ENCODE peak calls at places on chromosomes 2 and 18, in four cellular contexts. One of them, this sample, is unnamed.

GRCh38 chr2:202098336-202098735 is 25.3 kb downstream of the KIAA2012 start:
- DNase-seq in GM13977: no peak
- DNase-seq in lower lobe of right lung: no peak
- DNase-seq in prostate gland: no peak
- DNase-seq in this sample: no peak

GRCh38 chr2:153710128-153710527 is 161.6 kb upstream of the GALNT13 start:
- DNase-seq in lower lobe of right lung: no peak
- DNase-seq in prostate gland: no peak
- DNase-seq in GM13977: no peak
- DNase-seq in this sample: no peak

GRCh38 chr2:58913082-58913726 is 672.1 kb upstream of the FANCL start:
- DNase-seq in lower lobe of right lung: no peak
- DNase-seq in GM13977: no peak
- DNase-seq in prostate gland: no peak
- DNase-seq in this sample: no peak

GRCh38 chr2:60503923-60504514 is 49.4 kb downstream of the BCL11A start:
- DNase-seq in lower lobe of right lung: no peak
- DNase-seq in GM13977: no peak
- DNase-seq in prostate gland: no peak
- DNase-seq in this sample: no peak

GRCh38 chr2:118177318-118177717 is 89.0 kb downstream of the INSIG2 start:
- DNase-seq in prostate gland: no peak
- DNase-seq in lower lobe of right lung: no peak
- DNase-seq in GM13977: no peak
- DNase-seq in this sample: peak

GRCh38 chr2:216083464-216084279 is 2.0 kb downstream of the TMEM169 start:
- DNase-seq in prostate gland: no peak
- DNase-seq in GM13977: no peak
- DNase-seq in lower lobe of right lung: no peak
- DNase-seq in this sample: peak

GRCh38 chr2:60550151-60550983 is 3.1 kb downstream of the BCL11A start:
- DNase-seq in GM13977: peak
- DNase-seq in prostate gland: peak
- DNase-seq in lower lobe of right lung: peak
- DNase-seq in this sample: peak

GRCh38 chr2:161843936-161844335 is 219.7 kb downstream of the SLC4A10 start:
- DNase-seq in GM13977: no peak
- DNase-seq in lower lobe of right lung: no peak
- DNase-seq in prostate gland: no peak
- DNase-seq in this sample: no peak

GRCh38 chr2:38940746-38941145 is 51.1 kb downstream of the ARHGEF33 start:
- DNase-seq in lower lobe of right lung: no peak
- DNase-seq in prostate gland: no peak
- DNase-seq in GM13977: no peak
- DNase-seq in this sample: no peak

GRCh38 chr18:35938158-35938557 is 34.3 kb upstream of the RMP24 start:
- DNase-seq in lower lobe of right lung: no peak
- DNase-seq in GM13977: no peak
- DNase-seq in prostate gland: no peak
- DNase-seq in this sample: no peak

GRCh38 chr2:64354857-64355680 is 98.9 kb upstream of the LGALSL start:
- DNase-seq in prostate gland: no peak
- DNase-seq in GM13977: no peak
- DNase-seq in lower lobe of right lung: no peak
- DNase-seq in this sample: no peak

GRCh38 chr2:175585531-175585930 is 404.0 kb upstream of the ATP5MC3 start:
- DNase-seq in lower lobe of right lung: no peak
- DNase-seq in GM13977: no peak
- DNase-seq in prostate gland: no peak
- DNase-seq in this sample: no peak

GRCh38 chr2:178777577-178777976 is 29.6 kb downstream of the TTN start:
- DNase-seq in prostate gland: no peak
- DNase-seq in lower lobe of right lung: no peak
- DNase-seq in GM13977: no peak
- DNase-seq in this sample: no peak

GRCh38 chr18:25830787-25831186 is 259.6 kb downstream of the SS18 start:
- DNase-seq in GM13977: no peak
- DNase-seq in prostate gland: no peak
- DNase-seq in lower lobe of right lung: no peak
- DNase-seq in this sample: no peak

DNA sequence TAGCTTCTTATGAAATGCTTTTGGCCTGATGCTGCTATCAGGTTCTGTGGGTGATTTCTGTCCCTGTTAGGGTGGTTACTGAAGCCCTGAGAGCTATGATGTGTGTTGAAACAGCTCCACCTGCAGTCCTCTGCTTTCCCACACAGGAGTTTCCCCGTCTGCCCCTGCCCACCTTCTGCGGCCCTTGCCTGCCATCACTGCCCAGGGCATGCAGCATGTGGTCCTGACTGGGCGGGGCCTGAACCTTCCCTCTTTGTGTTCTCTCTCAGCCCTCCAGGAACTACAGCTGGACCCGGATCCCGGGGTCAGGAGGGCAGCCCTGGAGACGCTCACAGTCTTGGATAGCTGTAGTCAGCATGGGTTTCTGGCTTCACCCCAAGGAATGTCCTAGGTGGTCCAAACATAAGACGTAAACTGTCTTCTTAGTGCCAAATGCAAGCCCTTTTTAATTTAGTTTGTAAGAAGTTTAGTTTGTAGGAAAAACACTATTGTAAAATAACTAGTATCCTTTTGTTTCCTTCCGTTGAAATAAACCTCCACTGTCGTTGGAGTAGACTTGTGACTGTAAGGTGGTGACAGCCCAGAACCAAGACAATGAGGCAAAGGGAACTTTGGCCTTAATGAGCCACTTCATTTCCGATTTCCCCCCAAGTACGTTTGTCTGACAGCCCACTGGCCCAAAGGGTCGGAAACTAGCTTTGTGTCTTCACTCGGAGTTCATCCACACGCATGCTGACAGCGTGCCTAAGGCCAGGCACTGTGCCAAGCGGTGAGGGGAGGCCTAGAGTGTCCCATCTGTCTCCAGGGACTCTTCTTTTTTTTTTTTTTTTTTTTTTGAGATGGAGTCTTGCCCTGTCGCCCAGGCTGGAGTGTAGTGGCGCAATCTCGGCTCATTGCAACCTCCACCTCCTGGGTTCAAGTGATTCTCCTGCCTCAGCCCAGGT is 21.2 kb downstream of the HJURP start:
- DNase-seq in GM13977: peak
- DNase-seq in lower lobe of right lung: no peak
- DNase-seq in prostate gland: no peak
- DNase-seq in this sample: no peak
- TF ChIP-seq CTCF in GM13977: peak
- TF ChIP-seq CTCF in lower lobe of right lung: no peak
- TF ChIP-seq CTCF in prostate gland: peak
- TF ChIP-seq CTCF in this sample: no peak

GRCh38 chr2:54724150-54724559 is 693 bp downstream of the EML6 start:
- DNase-seq in lower lobe of right lung: no peak
- DNase-seq in prostate gland: no peak
- DNase-seq in GM13977: peak
- DNase-seq in this sample: no peak

GRCh38 chr2:54722641-54723299 is 692 bp upstream of the EML6 start:
- DNase-seq in GM13977: peak
- DNase-seq in prostate gland: no peak
- DNase-seq in lower lobe of right lung: no peak
- DNase-seq in this sample: peak

GRCh38 chr2:54725343-54726099 is 2.1 kb downstream of the EML6 start:
- DNase-seq in prostate gland: no peak
- DNase-seq in GM13977: no peak
- DNase-seq in lower lobe of right lung: no peak
- DNase-seq in this sample: no peak

GRCh38 chr2:54724560-54725342 is 1.3 kb downstream of the EML6 start:
- DNase-seq in lower lobe of right lung: peak
- DNase-seq in prostate gland: no peak
- DNase-seq in GM13977: peak
- DNase-seq in this sample: peak

DNA sequence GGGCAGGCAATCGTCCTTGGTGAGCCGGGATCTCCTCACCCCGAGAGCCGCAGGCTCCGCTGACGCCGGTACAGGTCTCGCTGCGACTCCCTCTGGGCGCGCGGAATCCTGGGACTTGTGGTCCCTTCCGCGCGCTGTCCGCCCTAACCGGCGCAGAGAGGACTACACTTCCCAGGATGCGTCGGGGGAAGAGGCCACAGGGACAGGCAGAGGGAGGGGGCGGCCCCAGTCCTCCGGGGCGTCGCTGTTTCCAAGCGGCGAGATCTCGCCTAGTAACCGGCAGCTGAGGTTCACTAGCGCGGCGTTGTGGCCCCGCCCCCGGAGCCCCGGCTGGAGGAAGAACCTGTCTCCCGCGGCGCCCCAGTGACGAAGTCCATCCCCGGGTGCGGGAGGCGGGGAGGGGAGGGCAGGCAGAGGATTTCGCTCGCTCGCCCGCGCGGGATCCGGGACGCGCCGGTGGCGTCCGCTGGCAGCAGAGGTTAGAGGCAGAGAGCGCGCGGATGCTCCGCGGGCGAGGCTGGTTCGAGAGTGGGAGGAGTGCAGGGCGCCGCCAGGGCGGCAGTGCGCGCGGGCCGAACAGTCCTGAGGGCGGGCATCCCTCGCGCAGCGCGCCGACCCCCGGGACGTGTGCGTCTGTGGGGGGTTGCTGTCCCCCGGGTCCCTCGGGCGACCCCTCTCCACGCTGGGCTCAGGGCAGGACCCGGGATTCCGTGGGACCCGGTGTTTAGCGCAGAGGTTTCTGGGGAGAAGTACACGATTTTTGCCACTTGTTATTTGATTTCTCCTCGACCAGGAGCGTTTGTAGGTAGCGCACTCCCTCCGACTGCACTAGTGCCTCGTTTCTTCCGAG is at the start of gene EML6:
- DNase-seq in lower lobe of right lung: peak
- DNase-seq in prostate gland: peak
- DNase-seq in GM13977: peak
- DNase-seq in this sample: peak
- TF ChIP-seq CTCF in lower lobe of right lung: peak
- TF ChIP-seq CTCF in prostate gland: peak
- TF ChIP-seq CTCF in GM13977: peak
- TF ChIP-seq CTCF in this sample: peak

GRCh38 chr2:206217743-206218520 is 56.5 kb upstream of the ZDBF2 start:
- DNase-seq in GM13977: no peak
- DNase-seq in lower lobe of right lung: no peak
- DNase-seq in prostate gland: no peak
- DNase-seq in this sample: no peak

GRCh38 chr2:206219957-206220356 is 54.5 kb upstream of the ZDBF2 start:
- DNase-seq in lower lobe of right lung: no peak
- DNase-seq in prostate gland: no peak
- DNase-seq in GM13977: no peak
- DNase-seq in this sample: no peak

GRCh38 chr2:206218792-206219509 is 55.5 kb upstream of the ZDBF2 start:
- DNase-seq in prostate gland: no peak
- DNase-seq in lower lobe of right lung: no peak
- DNase-seq in GM13977: no peak
- DNase-seq in this sample: no peak

GRCh38 chr2:206213514-206213845 is 53.8 kb downstream of the EEF1B2 start:
- DNase-seq in lower lobe of right lung: no peak
- DNase-seq in GM13977: no peak
- DNase-seq in prostate gland: no peak
- DNase-seq in this sample: no peak

GRCh38 chr2:206217162-206217561 is 57.3 kb upstream of the ZDBF2 start:
- DNase-seq in prostate gland: no peak
- DNase-seq in GM13977: no peak
- DNase-seq in lower lobe of right lung: no peak
- DNase-seq in this sample: no peak
- TF ChIP-seq CTCF in prostate gland: no peak
- TF ChIP-seq CTCF in GM13977: no peak
- TF ChIP-seq CTCF in lower lobe of right lung: no peak
- TF ChIP-seq CTCF in this sample: no peak

GRCh38 chr18:48038636-48039035 is 108.2 kb upstream of the SMAD2 start:
- DNase-seq in prostate gland: no peak
- DNase-seq in GM13977: no peak
- DNase-seq in lower lobe of right lung: no peak
- DNase-seq in this sample: no peak

GRCh38 chr18:48039769-48040215 is 109.3 kb upstream of the SMAD2 start:
- DNase-seq in prostate gland: no peak
- DNase-seq in GM13977: no peak
- DNase-seq in lower lobe of right lung: no peak
- DNase-seq in this sample: no peak

GRCh38 chr18:48036641-48037421 is 106.4 kb upstream of the SMAD2 start:
- DNase-seq in prostate gland: no peak
- DNase-seq in lower lobe of right lung: no peak
- DNase-seq in GM13977: no peak
- DNase-seq in this sample: no peak

GRCh38 chr18:48036191-48036590 is 105.7 kb upstream of the SMAD2 start:
- DNase-seq in GM13977: no peak
- DNase-seq in prostate gland: no peak
- DNase-seq in lower lobe of right lung: peak
- DNase-seq in this sample: no peak

GRCh38 chr18:48037481-48038271 is 107.2 kb upstream of the SMAD2 start:
- DNase-seq in GM13977: no peak
- DNase-seq in prostate gland: no peak
- DNase-seq in lower lobe of right lung: no peak
- DNase-seq in this sample: no peak
- TF ChIP-seq CTCF in GM13977: peak
- TF ChIP-seq CTCF in prostate gland: peak
- TF ChIP-seq CTCF in lower lobe of right lung: peak
- TF ChIP-seq CTCF in this sample: no peak